ENCODE peak calls at places on chromosomes 3 and 15, in nine cellular contexts. I, N, E, X, T, H, D, K and A are unnamed samples.

GRCh38 chr15:98612490-98613110 is 35.7 kb upstream of the IGF1R start:
- DNase-seq in I (no peak), N (no peak), E (no peak), X (no peak), T (no peak), H (no peak), D (no peak), K (no peak), A (no peak)

GRCh38 chr3:79906106-79906505 is 138.3 kb upstream of the ROBO1 start:
- DNase-seq in I (no peak), N (no peak), E (peak; percentile 21), X (no peak), T (no peak), H (no peak), D (no peak), K (no peak), A (no peak)

GRCh38 chr3:126480251-126480650 is 4.6 kb upstream of the ZXDC start:
- DNase-seq in I (no peak), N (no peak), E (no peak), X (no peak), T (no peak), H (no peak), D (no peak), K (no peak), A (no peak)

GRCh38 chr3:38640661-38641441 is 8.6 kb downstream of the SCN5A start:
- DNase-seq in I (no peak), N (no peak), E (no peak), X (peak; percentile 48), T (peak; percentile 90), H (no peak), D (no peak), K (no peak), A (no peak)

GRCh38 chr15:31403096-31403495 is 76.5 kb downstream of the KLF13 start:
- DNase-seq in I (no peak), N (no peak), E (no peak), X (no peak), T (no peak), H (no peak), D (no peak), K (no peak), A (no peak)

GRCh38 chr15:62726461-62726860 is 316.1 kb upstream of the TPM1 start:
- DNase-seq in I (no peak), N (no peak), E (no peak), X (no peak), T (no peak), H (no peak), D (no peak), K (no peak), A (no peak)

GRCh38 chr15:70172561-70172960 is 74.8 kb upstream of the TLE3 start:
- DNase-seq in I (no peak), N (no peak), E (no peak), X (no peak), T (no peak), H (no peak), D (no peak), K (no peak), A (no peak)

GRCh38 chr3:11060500-11061251 is 68.1 kb downstream of the SLC6A1 start:
- DNase-seq in I (peak; percentile 73), N (peak; percentile 45), E (peak; percentile 78), X (peak; percentile 76), T (peak; percentile 83), H (peak; percentile 82), D (peak; percentile 83), K (peak; percentile 13), A (peak; percentile 67)

GRCh38 chr15:45657769-45658545 is 23.1 kb downstream of the SQOR start:
- DNase-seq in I (no peak), N (no peak), E (no peak), X (no peak), T (no peak), H (no peak), D (peak; percentile 47), K (no peak), A (no peak)

GRCh38 chr3:69324362-69325025 is 61.4 kb downstream of the FRMD4B start:
- DNase-seq in I (peak; percentile 11), N (no peak), E (peak; percentile 51), X (no peak), T (peak; percentile 68), H (peak; percentile 17), D (peak; percentile 30), K (no peak), A (no peak)

GRCh38 chr15:86267892-86268291 is 188.2 kb downstream of the AGBL1 start:
- DNase-seq in I (peak; percentile 90), N (no peak), E (peak; percentile 55), X (no peak), T (no peak), H (no peak), D (no peak), K (no peak), A (no peak)

DNA sequence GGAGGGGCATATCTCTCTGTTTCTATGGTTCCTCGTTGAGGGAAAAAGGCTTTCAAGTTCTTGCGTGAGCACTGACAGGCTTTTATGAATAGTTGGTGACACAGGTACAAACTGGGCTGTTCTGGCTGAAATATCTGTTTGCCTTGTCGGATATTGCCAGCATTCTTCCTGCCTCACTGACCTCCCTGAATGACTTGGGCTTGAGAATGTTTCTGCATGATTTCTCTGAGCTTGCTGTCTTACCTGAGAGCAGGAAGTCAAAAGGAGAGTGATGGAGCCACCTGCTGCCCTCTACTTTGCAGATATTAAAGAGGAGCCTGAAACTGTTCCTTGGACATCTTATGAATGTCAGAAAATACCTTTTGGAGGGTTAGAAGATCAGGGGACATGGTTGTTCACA is 4.8 kb downstream of the GCNT3 start:
- DNase-seq in I (peak; percentile 28), N (no peak), E (no peak), X (no peak), T (peak; percentile 13), H (no peak), D (no peak), K (no peak), A (no peak)
- TF ChIP-seq CTCF in I (peak; percentile 31), N (no peak), E (no peak), X (no peak), T (no peak), H (no peak), D (no peak), K (no peak), A (no peak)

DNA sequence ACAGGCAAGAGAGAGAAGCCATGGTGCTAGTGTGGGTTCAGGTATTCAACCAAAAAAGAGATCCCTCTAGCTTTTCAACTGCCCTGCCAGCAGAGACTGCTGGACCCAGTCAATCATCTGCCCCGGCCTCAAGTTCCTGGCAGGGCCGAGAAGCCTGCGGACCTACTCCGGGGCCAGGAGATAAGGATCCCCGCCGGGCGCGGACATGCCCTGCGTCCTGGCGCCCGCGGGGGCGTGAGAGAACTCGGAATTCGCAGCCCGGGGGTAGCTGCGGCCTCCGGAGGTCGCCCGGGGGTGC is 821 bp upstream of the MAGI1 start:
- DNase-seq in I (peak; percentile 26), N (no peak), E (peak; percentile 16), X (peak; percentile 23), T (peak; percentile 74), H (peak; percentile 58), D (peak; percentile 61), K (no peak), A (peak; percentile 17)
- TF ChIP-seq CTCF in I (no peak), N (no peak), E (no peak), X (no peak), T (no peak), H (peak; percentile 23), D (peak; percentile 8), K (peak; percentile 13), A (peak; percentile 34)

GRCh38 chr15:58440922-58441321 is 9.1 kb downstream of the LIPC start:
- DNase-seq in I (peak; percentile 90), N (no peak), E (peak; percentile 29), X (no peak), T (peak; percentile 24), H (no peak), D (no peak), K (no peak), A (no peak)

GRCh38 chr15:58438111-58438510 is 6.3 kb downstream of the LIPC start:
- DNase-seq in I (no peak), N (no peak), E (no peak), X (no peak), T (no peak), H (no peak), D (no peak), K (no peak), A (no peak)

GRCh38 chr15:58437531-58438105 is 5.8 kb downstream of the LIPC start:
- DNase-seq in I (no peak), N (no peak), E (no peak), X (no peak), T (no peak), H (no peak), D (no peak), K (no peak), A (no peak)

GRCh38 chr15:58440181-58440910 is 8.6 kb downstream of the LIPC start:
- DNase-seq in I (peak; percentile 59), N (no peak), E (peak; percentile 46), X (no peak), T (no peak), H (no peak), D (no peak), K (peak; percentile 41), A (no peak)

DNA sequence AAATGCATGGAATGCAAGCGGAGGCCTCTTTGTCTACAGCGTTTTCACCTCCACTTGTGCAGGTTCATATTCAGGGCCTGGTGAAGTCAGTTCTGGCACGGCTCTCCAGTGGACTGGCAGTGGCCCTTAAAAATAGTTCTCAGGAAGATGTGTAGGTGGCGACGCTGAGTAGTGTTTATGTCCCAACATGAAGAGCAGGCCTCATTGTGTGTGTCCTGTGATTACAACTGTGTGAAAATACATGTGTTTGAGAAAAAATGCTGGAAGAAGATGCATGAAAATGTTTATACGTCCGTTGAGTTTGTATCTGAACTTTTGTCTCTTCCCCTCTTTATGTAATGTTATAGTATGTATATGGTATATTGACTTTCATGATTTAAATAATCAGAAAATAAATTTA is 7.2 kb downstream of the LIPC start:
- DNase-seq in I (peak; percentile 64), N (no peak), E (peak; percentile 62), X (peak; percentile 14), T (peak; percentile 69), H (peak; percentile 38), D (peak; percentile 66), K (peak; percentile 43), A (no peak)
- TF ChIP-seq CTCF in I (peak; percentile 42), N (peak; percentile 15), E (no peak), X (peak; percentile 50), T (peak; percentile 48), H (no peak), D (peak; percentile 38), K (peak; percentile 75), A (peak; percentile 53)

GRCh38 chr3:143121240-143122088 is 1.9 kb downstream of the CHST2 start:
- DNase-seq in I (peak; percentile 37), N (no peak), E (peak; percentile 3), X (peak; percentile 47), T (peak; percentile 81), H (peak; percentile 87), D (peak; percentile 51), K (peak; percentile 68), A (no peak)

GRCh38 chr3:143119974-143120715 is 574 bp downstream of the CHST2 start:
- DNase-seq in I (peak; percentile 24), N (no peak), E (peak; percentile 13), X (peak; percentile 45), T (peak; percentile 70), H (peak; percentile 51), D (peak; percentile 64), K (no peak), A (peak; percentile 33)

GRCh38 chr3:143122089-143122430 is 2.5 kb downstream of the CHST2 start:
- DNase-seq in I (no peak), N (no peak), E (no peak), X (no peak), T (no peak), H (no peak), D (no peak), K (no peak), A (no peak)

GRCh38 chr3:143119009-143119914 is at the start of gene CHST2:
- DNase-seq in I (peak; percentile 82), N (peak; percentile 84), E (peak; percentile 67), X (peak; percentile 62), T (peak; percentile 88), H (peak; percentile 79), D (peak; percentile 91), K (peak; percentile 49), A (peak; percentile 46)

GRCh38 chr3:143120716-143121239 is 1.2 kb downstream of the CHST2 start:
- DNase-seq in I (peak; percentile 33), N (peak; percentile 53), E (no peak), X (peak; percentile 23), T (peak; percentile 43), H (peak; percentile 54), D (peak; percentile 47), K (peak; percentile 17), A (peak; percentile 28)
- TF ChIP-seq CTCF in I (peak; percentile 1), N (peak; percentile 11), E (no peak), X (no peak), T (no peak), H (no peak), D (no peak), K (no peak), A (peak; percentile 23)